ENCODE peak calls at places on chromosome 3, in nine cellular contexts. One of them, this sample, is unnamed. For H3K36me3 and H3K9me3, the result is how much of the 10 kb centered on the place peaks cover.

GRCh38 chr3:72679540-72680198 is 168.6 kb downstream of the SHQ1 start:
- DNase-seq in IMR-90: no peak
- DNase-seq in fibroblast of lung: peak
- DNase-seq in psoas muscle: no peak
- DNase-seq in esophagus muscularis mucosa: no peak
- DNase-seq in effector memory CD4-positive, alpha-beta T cell: no peak
- DNase-seq in GM23248: peak
- DNase-seq in heart right ventricle: no peak
- DNase-seq in Karpas-422: no peak
- DNase-seq in this sample: no peak

GRCh38 chr3:4350789-4351163 is 47.6 kb downstream of the SETMAR start:
- DNase-seq in Karpas-422: peak
- DNase-seq in IMR-90: peak
- DNase-seq in GM23248: peak
- DNase-seq in heart right ventricle: no peak
- DNase-seq in esophagus muscularis mucosa: no peak
- DNase-seq in fibroblast of lung: peak
- DNase-seq in psoas muscle: no peak
- DNase-seq in effector memory CD4-positive, alpha-beta T cell: peak
- DNase-seq in this sample: peak

GRCh38 chr3:23489338-23490158 is 286.4 kb downstream of the UBE2E2 start:
- DNase-seq in Karpas-422: no peak
- DNase-seq in fibroblast of lung: peak
- DNase-seq in esophagus muscularis mucosa: no peak
- DNase-seq in heart right ventricle: no peak
- DNase-seq in GM23248: peak
- DNase-seq in IMR-90: peak
- DNase-seq in effector memory CD4-positive, alpha-beta T cell: no peak
- DNase-seq in psoas muscle: no peak
- DNase-seq in this sample: no peak

GRCh38 chr3:194187543-194187942 is 51.6 kb downstream of the HES1 start:
- DNase-seq in esophagus muscularis mucosa: no peak
- DNase-seq in heart right ventricle: no peak
- DNase-seq in effector memory CD4-positive, alpha-beta T cell: no peak
- DNase-seq in psoas muscle: no peak
- DNase-seq in IMR-90: no peak
- DNase-seq in fibroblast of lung: no peak
- DNase-seq in GM23248: no peak
- DNase-seq in Karpas-422: no peak
- DNase-seq in this sample: no peak

GRCh38 chr3:142705256-142705655 is 18.6 kb upstream of the TRPC1 start:
- DNase-seq in IMR-90: no peak
- DNase-seq in psoas muscle: no peak
- DNase-seq in fibroblast of lung: peak
- DNase-seq in GM23248: peak
- DNase-seq in effector memory CD4-positive, alpha-beta T cell: no peak
- DNase-seq in heart right ventricle: no peak
- DNase-seq in esophagus muscularis mucosa: no peak
- DNase-seq in Karpas-422: no peak
- DNase-seq in this sample: no peak

GRCh38 chr3:179398574-179399249 is 51.2 kb downstream of the MFN1 start:
- DNase-seq in IMR-90: peak
- DNase-seq in psoas muscle: no peak
- DNase-seq in esophagus muscularis mucosa: no peak
- DNase-seq in GM23248: peak
- DNase-seq in Karpas-422: no peak
- DNase-seq in effector memory CD4-positive, alpha-beta T cell: no peak
- DNase-seq in fibroblast of lung: peak
- DNase-seq in heart right ventricle: no peak
- DNase-seq in this sample: no peak

GRCh38 chr3:135237371-135237770 is 442.3 kb downstream of the EPHB1 start:
- DNase-seq in GM23248: no peak
- DNase-seq in psoas muscle: no peak
- DNase-seq in esophagus muscularis mucosa: no peak
- DNase-seq in heart right ventricle: no peak
- DNase-seq in fibroblast of lung: no peak
- DNase-seq in effector memory CD4-positive, alpha-beta T cell: no peak
- DNase-seq in IMR-90: no peak
- DNase-seq in Karpas-422: peak
- DNase-seq in this sample: no peak

GRCh38 chr3:53375019-53375418 is 27.7 kb upstream of the DCP1A start:
- DNase-seq in GM23248: peak
- DNase-seq in Karpas-422: peak
- DNase-seq in heart right ventricle: peak
- DNase-seq in effector memory CD4-positive, alpha-beta T cell: peak
- DNase-seq in IMR-90: peak
- DNase-seq in fibroblast of lung: peak
- DNase-seq in psoas muscle: peak
- DNase-seq in esophagus muscularis mucosa: no peak
- DNase-seq in this sample: peak

GRCh38 chr3:162507397-162507796 is 1010.8 kb downstream of the OTOL1 start:
- DNase-seq in IMR-90: peak
- DNase-seq in psoas muscle: no peak
- DNase-seq in effector memory CD4-positive, alpha-beta T cell: no peak
- DNase-seq in GM23248: peak
- DNase-seq in fibroblast of lung: peak
- DNase-seq in heart right ventricle: no peak
- DNase-seq in Karpas-422: no peak
- DNase-seq in esophagus muscularis mucosa: no peak
- DNase-seq in this sample: no peak

GRCh38 chr3:20417390-20417789 is 231.4 kb upstream of the SGO1 start:
- DNase-seq in fibroblast of lung: peak
- DNase-seq in GM23248: no peak
- DNase-seq in Karpas-422: no peak
- DNase-seq in psoas muscle: no peak
- DNase-seq in esophagus muscularis mucosa: no peak
- DNase-seq in heart right ventricle: no peak
- DNase-seq in effector memory CD4-positive, alpha-beta T cell: no peak
- DNase-seq in IMR-90: no peak
- DNase-seq in this sample: no peak

GRCh38 chr3:81492048-81492447 is 269.4 kb downstream of the GBE1 start:
- DNase-seq in heart right ventricle: no peak
- DNase-seq in GM23248: peak
- DNase-seq in psoas muscle: no peak
- DNase-seq in fibroblast of lung: no peak
- DNase-seq in effector memory CD4-positive, alpha-beta T cell: no peak
- DNase-seq in Karpas-422: no peak
- DNase-seq in IMR-90: peak
- DNase-seq in esophagus muscularis mucosa: no peak
- DNase-seq in this sample: no peak

GRCh38 chr3:58059349-58060321 is 51.4 kb downstream of the FLNB start:
- DNase-seq in psoas muscle: no peak
- DNase-seq in heart right ventricle: no peak
- DNase-seq in esophagus muscularis mucosa: no peak
- DNase-seq in fibroblast of lung: peak
- DNase-seq in Karpas-422: no peak
- DNase-seq in IMR-90: peak
- DNase-seq in effector memory CD4-positive, alpha-beta T cell: no peak
- DNase-seq in GM23248: peak
- DNase-seq in this sample: no peak

GRCh38 chr3:194404365-194405140 is 5.5 kb upstream of the GP5 start:
- DNase-seq in GM23248: peak
- DNase-seq in esophagus muscularis mucosa: no peak
- DNase-seq in Karpas-422: peak
- DNase-seq in psoas muscle: no peak
- DNase-seq in IMR-90: peak
- DNase-seq in effector memory CD4-positive, alpha-beta T cell: no peak
- DNase-seq in fibroblast of lung: peak
- DNase-seq in heart right ventricle: no peak
- DNase-seq in this sample: peak

GRCh38 chr3:102179321-102180290 is 255.2 kb upstream of the ZPLD1 start:
- DNase-seq in effector memory CD4-positive, alpha-beta T cell: no peak
- DNase-seq in IMR-90: peak
- DNase-seq in heart right ventricle: no peak
- DNase-seq in Karpas-422: no peak
- DNase-seq in esophagus muscularis mucosa: no peak
- DNase-seq in fibroblast of lung: peak
- DNase-seq in psoas muscle: no peak
- DNase-seq in GM23248: peak
- DNase-seq in this sample: no peak

GRCh38 chr3:11908981-11909698 is 62.5 kb upstream of the TAMM41 start:
- DNase-seq in esophagus muscularis mucosa: no peak
- DNase-seq in GM23248: no peak
- DNase-seq in IMR-90: no peak
- DNase-seq in Karpas-422: no peak
- DNase-seq in psoas muscle: no peak
- DNase-seq in effector memory CD4-positive, alpha-beta T cell: no peak
- DNase-seq in heart right ventricle: no peak
- DNase-seq in fibroblast of lung: no peak
- DNase-seq in this sample: no peak

GRCh38 chr3:149635396-149635795 is 22.4 kb downstream of the WWTR1 start:
- DNase-seq in heart right ventricle: no peak
- DNase-seq in esophagus muscularis mucosa: no peak
- DNase-seq in effector memory CD4-positive, alpha-beta T cell: no peak
- DNase-seq in IMR-90: no peak
- DNase-seq in fibroblast of lung: no peak
- DNase-seq in psoas muscle: no peak
- DNase-seq in GM23248: no peak
- DNase-seq in Karpas-422: no peak
- DNase-seq in this sample: no peak

GRCh38 chr3:25473246-25473645 is 45.2 kb downstream of the RARB start:
- DNase-seq in fibroblast of lung: no peak
- DNase-seq in GM23248: peak
- DNase-seq in esophagus muscularis mucosa: no peak
- DNase-seq in effector memory CD4-positive, alpha-beta T cell: no peak
- DNase-seq in psoas muscle: no peak
- DNase-seq in heart right ventricle: no peak
- DNase-seq in IMR-90: no peak
- DNase-seq in Karpas-422: no peak
- DNase-seq in this sample: no peak

GRCh38 chr3:9781551-9781950 is 10.7 kb downstream of the TADA3 start:
- DNase-seq in GM23248: no peak
- DNase-seq in fibroblast of lung: no peak
- DNase-seq in heart right ventricle: no peak
- DNase-seq in esophagus muscularis mucosa: no peak
- DNase-seq in Karpas-422: no peak
- DNase-seq in effector memory CD4-positive, alpha-beta T cell: no peak
- DNase-seq in IMR-90: no peak
- DNase-seq in psoas muscle: no peak
- DNase-seq in this sample: no peak
- H3K36me3 ChIP-seq in GM23248: under half
- H3K36me3 ChIP-seq in fibroblast of lung: under half
- H3K36me3 ChIP-seq in heart right ventricle: under half
- H3K36me3 ChIP-seq in esophagus muscularis mucosa: half or more
- H3K36me3 ChIP-seq in Karpas-422: under half
- H3K36me3 ChIP-seq in effector memory CD4-positive, alpha-beta T cell: under half
- H3K36me3 ChIP-seq in IMR-90: under half
- H3K36me3 ChIP-seq in psoas muscle: half or more
- H3K36me3 ChIP-seq in this sample: under half

DNA sequence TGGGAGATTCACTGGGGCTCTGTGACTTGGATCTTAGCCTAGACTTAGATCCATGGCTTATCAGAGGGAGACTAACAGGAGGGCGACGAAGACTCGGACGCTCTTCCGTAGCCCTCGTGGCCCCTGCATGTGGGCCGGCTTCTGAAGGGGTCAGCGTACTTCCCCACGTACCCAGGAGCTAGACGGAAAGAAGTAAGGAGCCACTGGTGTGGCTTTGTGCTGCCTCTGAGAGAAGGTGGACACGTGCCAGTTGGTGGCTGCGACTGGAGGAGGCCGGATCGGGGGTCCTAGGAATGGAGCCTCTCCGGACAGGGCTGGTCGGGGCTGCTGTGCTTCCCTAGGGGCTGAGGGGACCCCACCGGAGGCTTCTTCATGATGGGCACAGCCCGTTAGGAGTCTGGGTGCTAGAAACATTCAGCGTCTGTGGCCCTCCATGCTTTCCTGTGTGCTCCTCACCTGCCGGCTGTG is 1.0 kb downstream of the NRROS start:
- DNase-seq in fibroblast of lung: no peak
- DNase-seq in Karpas-422: no peak
- DNase-seq in effector memory CD4-positive, alpha-beta T cell: no peak
- DNase-seq in GM23248: no peak
- DNase-seq in esophagus muscularis mucosa: no peak
- DNase-seq in psoas muscle: no peak
- DNase-seq in heart right ventricle: no peak
- DNase-seq in IMR-90: no peak
- DNase-seq in this sample: no peak
- H3K27ac ChIP-seq in fibroblast of lung: no peak
- H3K27ac ChIP-seq in Karpas-422: no peak
- H3K27ac ChIP-seq in effector memory CD4-positive, alpha-beta T cell: peak
- H3K27ac ChIP-seq in GM23248: no peak
- H3K27ac ChIP-seq in esophagus muscularis mucosa: peak
- H3K27ac ChIP-seq in psoas muscle: peak
- H3K27ac ChIP-seq in heart right ventricle: peak
- H3K27ac ChIP-seq in IMR-90: no peak
- H3K27ac ChIP-seq in this sample: peak

GRCh38 chr3:31491660-31492059 is 41.1 kb upstream of the STT3B start:
- DNase-seq in esophagus muscularis mucosa: no peak
- DNase-seq in psoas muscle: no peak
- DNase-seq in Karpas-422: no peak
- DNase-seq in GM23248: no peak
- DNase-seq in effector memory CD4-positive, alpha-beta T cell: no peak
- DNase-seq in IMR-90: no peak
- DNase-seq in heart right ventricle: no peak
- DNase-seq in fibroblast of lung: no peak
- DNase-seq in this sample: no peak

GRCh38 chr3:31495971-31496370 is 36.8 kb upstream of the STT3B start:
- DNase-seq in esophagus muscularis mucosa: no peak
- DNase-seq in GM23248: peak
- DNase-seq in heart right ventricle: no peak
- DNase-seq in psoas muscle: no peak
- DNase-seq in Karpas-422: no peak
- DNase-seq in IMR-90: peak
- DNase-seq in effector memory CD4-positive, alpha-beta T cell: no peak
- DNase-seq in fibroblast of lung: peak
- DNase-seq in this sample: no peak

GRCh38 chr3:31488475-31489017 is 44.2 kb upstream of the STT3B start:
- DNase-seq in heart right ventricle: no peak
- DNase-seq in GM23248: no peak
- DNase-seq in effector memory CD4-positive, alpha-beta T cell: no peak
- DNase-seq in Karpas-422: no peak
- DNase-seq in IMR-90: no peak
- DNase-seq in fibroblast of lung: no peak
- DNase-seq in psoas muscle: no peak
- DNase-seq in esophagus muscularis mucosa: peak
- DNase-seq in this sample: no peak

GRCh38 chr3:31490502-31490901 is 42.2 kb upstream of the STT3B start:
- DNase-seq in heart right ventricle: no peak
- DNase-seq in Karpas-422: no peak
- DNase-seq in IMR-90: no peak
- DNase-seq in fibroblast of lung: no peak
- DNase-seq in psoas muscle: no peak
- DNase-seq in esophagus muscularis mucosa: peak
- DNase-seq in GM23248: no peak
- DNase-seq in effector memory CD4-positive, alpha-beta T cell: no peak
- DNase-seq in this sample: no peak

GRCh38 chr3:31493187-31493586 is 39.5 kb upstream of the STT3B start:
- DNase-seq in GM23248: no peak
- DNase-seq in heart right ventricle: no peak
- DNase-seq in effector memory CD4-positive, alpha-beta T cell: no peak
- DNase-seq in fibroblast of lung: no peak
- DNase-seq in psoas muscle: no peak
- DNase-seq in esophagus muscularis mucosa: peak
- DNase-seq in Karpas-422: no peak
- DNase-seq in IMR-90: no peak
- DNase-seq in this sample: no peak
- H3K9me3 ChIP-seq in GM23248: under half
- H3K9me3 ChIP-seq in heart right ventricle: under half
- H3K9me3 ChIP-seq in effector memory CD4-positive, alpha-beta T cell: under half
- H3K9me3 ChIP-seq in fibroblast of lung: under half
- H3K9me3 ChIP-seq in psoas muscle: under half
- H3K9me3 ChIP-seq in esophagus muscularis mucosa: under half
- H3K9me3 ChIP-seq in Karpas-422: under half
- H3K9me3 ChIP-seq in IMR-90: under half
- H3K9me3 ChIP-seq in this sample: under half

GRCh38 chr3:36488077-36488789 is 107.9 kb downstream of the STAC start:
- DNase-seq in effector memory CD4-positive, alpha-beta T cell: no peak
- DNase-seq in heart right ventricle: no peak
- DNase-seq in esophagus muscularis mucosa: no peak
- DNase-seq in IMR-90: no peak
- DNase-seq in Karpas-422: no peak
- DNase-seq in fibroblast of lung: no peak
- DNase-seq in GM23248: peak
- DNase-seq in psoas muscle: no peak
- DNase-seq in this sample: no peak
- H3K36me3 ChIP-seq in effector memory CD4-positive, alpha-beta T cell: under half
- H3K36me3 ChIP-seq in heart right ventricle: under half
- H3K36me3 ChIP-seq in esophagus muscularis mucosa: under half
- H3K36me3 ChIP-seq in IMR-90: under half
- H3K36me3 ChIP-seq in Karpas-422: under half
- H3K36me3 ChIP-seq in fibroblast of lung: under half
- H3K36me3 ChIP-seq in GM23248: under half
- H3K36me3 ChIP-seq in psoas muscle: under half
- H3K36me3 ChIP-seq in this sample: under half

This sample was measured in CD8-positive, alpha-beta T cell.